ENCODE peak calls at places on chromosomes 5 and 9, in five cellular contexts. W is fibroblast of pulmonary artery, L is hypothalamus, H is NT2/D1, V is GM12865. M is an unnamed sample.

GRCh38 chr9:106891286-106891685 is 28.3 kb downstream of the ZNF462 start:
- DNase-seq in W (no peak), L (no peak), H (no peak), V (no peak), M (no peak)

GRCh38 chr9:76528642-76529190 is 69.7 kb downstream of the GCNT1 start:
- DNase-seq in W (no peak), L (no peak), H (no peak), V (no peak), M (no peak)

GRCh38 chr5:7686794-7687193 is 164.1 kb downstream of the CFAP90 start:
- DNase-seq in W (no peak), L (no peak), H (no peak), V (no peak), M (no peak)

GRCh38 chr5:81855576-81855975 is 104.7 kb upstream of the SSBP2 start:
- DNase-seq in W (no peak), L (no peak), H (no peak), V (no peak), M (no peak)

GRCh38 chr5:54743997-54744788 is 226.6 kb downstream of the SNX18 start:
- DNase-seq in W (peak; percentile 97), L (no peak), H (no peak), V (peak; percentile 86), M (no peak)

GRCh38 chr5:14937277-14937676 is 65.7 kb upstream of the ANKH start:
- DNase-seq in W (no peak), L (no peak), H (no peak), V (no peak), M (no peak)

GRCh38 chr5:166358127-166358840 is 1933.2 kb upstream of the WWC1 start:
- DNase-seq in W (peak; percentile 38), L (no peak), H (no peak), V (no peak), M (peak; percentile 80)

GRCh38 chr9:72363908-72364678 is 915 bp downstream of the ZFAND5 start:
- DNase-seq in W (peak; percentile 59), L (peak; percentile 57), H (no peak), V (peak; percentile 83), M (no peak)

GRCh38 chr9:98862936-98863335 is 55.5 kb downstream of the GALNT12 start:
- DNase-seq in W (no peak), L (no peak), H (no peak), V (no peak), M (no peak)